ENCODE peak calls at places on chromosomes 13 and 19, in six cellular contexts. J is uterus; O is IMR-90; Y is tibial artery; D is activated naive CD8-positive, alpha-beta T cell treated with anti-CD3 and anti-CD28 coated beads, Interleukin-2, amount 50 U/mL, for 16 hours; G is stimulated activated CD8-positive, alpha-beta memory T cell treated with anti-CD3 and anti-CD28 coated beads, Interleukin-2, amount 100 ng/mL, for 48 hours. Z is an unnamed sample.

GRCh38 chr13:112968910-112969691 is at the start of gene MCF2L:
- DNase-seq in J (no peak), O (peak), Y (peak), D (peak), G (peak), Z (peak)

GRCh38 chr13:28685114-28685513 is 26.2 kb downstream of the POMP start:
- DNase-seq in J (no peak), O (no peak), Y (no peak), D (no peak), G (no peak), Z (no peak)

GRCh38 chr13:100984349-100984748 is 309.8 kb upstream of the TMTC4 start:
- DNase-seq in J (no peak), O (no peak), Y (no peak), D (no peak), G (no peak), Z (no peak)

GRCh38 chr19:30175987-30176386 is 196.2 kb upstream of the ZNF536 start:
- DNase-seq in J (no peak), O (no peak), Y (no peak), D (no peak), G (no peak), Z (no peak)

GRCh38 chr13:109699628-109700071 is 86.7 kb downstream of the IRS2 start:
- DNase-seq in J (no peak), O (no peak), Y (no peak), D (no peak), G (no peak), Z (no peak)

GRCh38 chr19:18429717-18430416 is 8.1 kb downstream of the ISYNA1 start:
- DNase-seq in J (peak), O (no peak), Y (no peak), D (no peak), G (no peak), Z (no peak)

GRCh38 chr19:42419309-42419708 is 7.9 kb downstream of the LIPE start:
- DNase-seq in J (no peak), O (no peak), Y (no peak), D (no peak), G (no peak), Z (no peak)

GRCh38 chr13:33182729-33183128 is 102.8 kb downstream of the STARD13 start:
- DNase-seq in J (no peak), O (no peak), Y (no peak), D (no peak), G (no peak), Z (no peak)

GRCh38 chr19:2294377-2295335 is 12.7 kb upstream of the PEAK3 start:
- DNase-seq in J (peak), O (peak), Y (peak), D (no peak), G (no peak), Z (no peak)